ENCODE peak calls at places on chromosomes 6 and 20, in ten cellular contexts. One of them, this sample, is unnamed. For H3K4me1, the result is how much of the 10 kb centered on the place peaks cover.

GRCh38 chr20:22430746-22431168 is 153.6 kb downstream of the FOXA2 start:
- DNase-seq in pancreas: no peak
- DNase-seq in Peyer's patch: no peak
- DNase-seq in esophagus muscularis mucosa: no peak
- DNase-seq in cardiac muscle cell: no peak
- DNase-seq in tibial artery: no peak
- DNase-seq in GM23338: peak
- DNase-seq in ascending aorta: no peak
- DNase-seq in tibial nerve: no peak
- DNase-seq in lung: no peak
- DNase-seq in this sample: no peak

GRCh38 chr6:136646377-136646776 is 96.2 kb upstream of the MAP7 start:
- DNase-seq in pancreas: no peak
- DNase-seq in Peyer's patch: no peak
- DNase-seq in esophagus muscularis mucosa: no peak
- DNase-seq in cardiac muscle cell: peak
- DNase-seq in tibial artery: no peak
- DNase-seq in GM23338: no peak
- DNase-seq in ascending aorta: no peak
- DNase-seq in tibial nerve: no peak
- DNase-seq in lung: no peak
- DNase-seq in this sample: no peak

GRCh38 chr20:24675651-24676352 is 206.4 kb downstream of the SYNDIG1 start:
- DNase-seq in pancreas: peak
- DNase-seq in Peyer's patch: no peak
- DNase-seq in esophagus muscularis mucosa: no peak
- DNase-seq in cardiac muscle cell: no peak
- DNase-seq in tibial artery: no peak
- DNase-seq in GM23338: no peak
- DNase-seq in ascending aorta: peak
- DNase-seq in tibial nerve: no peak
- DNase-seq in lung: no peak
- DNase-seq in this sample: no peak

GRCh38 chr6:111842891-111843290 is 30.4 kb downstream of the FYN start:
- DNase-seq in pancreas: no peak
- DNase-seq in Peyer's patch: no peak
- DNase-seq in esophagus muscularis mucosa: no peak
- DNase-seq in cardiac muscle cell: no peak
- DNase-seq in tibial artery: no peak
- DNase-seq in GM23338: peak
- DNase-seq in ascending aorta: no peak
- DNase-seq in tibial nerve: no peak
- DNase-seq in lung: no peak
- DNase-seq in this sample: no peak

GRCh38 chr6:43673444-43674063 is 14.0 kb downstream of the MRPS18A start:
- DNase-seq in pancreas: peak
- DNase-seq in Peyer's patch: no peak
- DNase-seq in esophagus muscularis mucosa: no peak
- DNase-seq in cardiac muscle cell: no peak
- DNase-seq in tibial artery: no peak
- DNase-seq in GM23338: no peak
- DNase-seq in ascending aorta: no peak
- DNase-seq in tibial nerve: no peak
- DNase-seq in lung: no peak
- DNase-seq in this sample: no peak

GRCh38 chr6:158061709-158062461 is 80.2 kb downstream of the SYNJ2 start:
- DNase-seq in pancreas: no peak
- DNase-seq in Peyer's patch: no peak
- DNase-seq in esophagus muscularis mucosa: no peak
- DNase-seq in cardiac muscle cell: peak
- DNase-seq in tibial artery: no peak
- DNase-seq in GM23338: no peak
- DNase-seq in ascending aorta: no peak
- DNase-seq in tibial nerve: no peak
- DNase-seq in lung: no peak
- DNase-seq in this sample: no peak

GRCh38 chr6:54074591-54075195 is 36.5 kb upstream of the MLIP start:
- DNase-seq in pancreas: no peak
- DNase-seq in Peyer's patch: no peak
- DNase-seq in esophagus muscularis mucosa: no peak
- DNase-seq in cardiac muscle cell: peak
- DNase-seq in tibial artery: no peak
- DNase-seq in GM23338: peak
- DNase-seq in ascending aorta: no peak
- DNase-seq in tibial nerve: no peak
- DNase-seq in lung: no peak
- DNase-seq in this sample: no peak

GRCh38 chr20:8304124-8304800 is 172.2 kb downstream of the PLCB1 start:
- DNase-seq in pancreas: no peak
- DNase-seq in Peyer's patch: no peak
- DNase-seq in esophagus muscularis mucosa: no peak
- DNase-seq in cardiac muscle cell: no peak
- DNase-seq in tibial artery: no peak
- DNase-seq in GM23338: no peak
- DNase-seq in ascending aorta: no peak
- DNase-seq in tibial nerve: no peak
- DNase-seq in lung: no peak
- DNase-seq in this sample: no peak

GRCh38 chr6:160124007-160124406 is 2.4 kb downstream of the SLC22A1 start:
- DNase-seq in pancreas: no peak
- DNase-seq in Peyer's patch: no peak
- DNase-seq in esophagus muscularis mucosa: no peak
- DNase-seq in cardiac muscle cell: no peak
- DNase-seq in tibial artery: no peak
- DNase-seq in GM23338: no peak
- DNase-seq in ascending aorta: no peak
- DNase-seq in tibial nerve: no peak
- DNase-seq in lung: no peak
- DNase-seq in this sample: no peak

GRCh38 chr20:56004611-56005388 is 519 bp downstream of the CBLN4 start:
- DNase-seq in pancreas: peak
- DNase-seq in Peyer's patch: no peak
- DNase-seq in esophagus muscularis mucosa: no peak
- DNase-seq in cardiac muscle cell: no peak
- DNase-seq in tibial artery: no peak
- DNase-seq in GM23338: no peak
- DNase-seq in ascending aorta: no peak
- DNase-seq in tibial nerve: no peak
- DNase-seq in lung: no peak
- DNase-seq in this sample: no peak

DNA sequence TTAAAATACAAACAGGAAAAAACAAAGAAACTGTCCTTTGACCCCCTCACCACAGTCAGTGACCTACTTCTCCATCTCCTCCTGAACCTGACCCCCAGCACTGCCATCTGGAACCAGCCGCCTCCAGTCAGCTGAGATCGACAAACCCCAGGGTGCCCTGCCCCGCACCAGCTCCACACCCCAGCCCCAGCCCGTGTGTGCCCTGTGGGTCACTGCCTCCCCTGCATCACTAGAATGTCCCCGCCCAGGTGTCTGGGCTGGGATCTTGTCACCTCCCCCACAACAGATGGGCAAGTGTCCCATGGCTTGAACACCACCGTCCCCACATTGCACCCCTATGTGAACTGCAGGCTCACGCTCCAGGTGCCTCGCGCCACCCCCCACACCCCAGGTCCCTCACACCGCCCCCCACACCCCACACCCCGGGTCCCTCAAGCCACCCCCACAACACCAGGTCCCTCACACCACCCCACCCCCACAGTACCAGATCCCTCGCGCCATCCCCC is 13.3 kb downstream of the TAF4 start:
- DNase-seq in pancreas: peak
- DNase-seq in Peyer's patch: peak
- DNase-seq in esophagus muscularis mucosa: no peak
- DNase-seq in cardiac muscle cell: no peak
- DNase-seq in tibial artery: no peak
- DNase-seq in GM23338: no peak
- DNase-seq in ascending aorta: peak
- DNase-seq in tibial nerve: no peak
- DNase-seq in lung: no peak
- DNase-seq in this sample: no peak
- H3K4me1 ChIP-seq in pancreas: under half
- H3K4me1 ChIP-seq in Peyer's patch: under half
- H3K4me1 ChIP-seq in esophagus muscularis mucosa: under half
- H3K4me1 ChIP-seq in cardiac muscle cell: under half
- H3K4me1 ChIP-seq in tibial artery: under half
- H3K4me1 ChIP-seq in GM23338: under half
- H3K4me1 ChIP-seq in ascending aorta: under half
- H3K4me1 ChIP-seq in tibial nerve: under half
- H3K4me1 ChIP-seq in lung: under half
- H3K4me1 ChIP-seq in this sample: under half

GRCh38 chr6:117829594-117830319 is 77.3 kb upstream of the SLC35F1 start:
- DNase-seq in pancreas: no peak
- DNase-seq in Peyer's patch: no peak
- DNase-seq in esophagus muscularis mucosa: no peak
- DNase-seq in cardiac muscle cell: peak
- DNase-seq in tibial artery: no peak
- DNase-seq in GM23338: peak
- DNase-seq in ascending aorta: no peak
- DNase-seq in tibial nerve: no peak
- DNase-seq in lung: no peak
- DNase-seq in this sample: no peak
- TF ChIP-seq CTCF in pancreas: no peak
- TF ChIP-seq CTCF in Peyer's patch: no peak
- TF ChIP-seq CTCF in esophagus muscularis mucosa: no peak
- TF ChIP-seq CTCF in cardiac muscle cell: peak
- TF ChIP-seq CTCF in tibial artery: no peak
- TF ChIP-seq CTCF in GM23338: peak
- TF ChIP-seq CTCF in ascending aorta: no peak
- TF ChIP-seq CTCF in tibial nerve: no peak
- TF ChIP-seq CTCF in lung: no peak
- TF ChIP-seq CTCF in this sample: no peak

DNA sequence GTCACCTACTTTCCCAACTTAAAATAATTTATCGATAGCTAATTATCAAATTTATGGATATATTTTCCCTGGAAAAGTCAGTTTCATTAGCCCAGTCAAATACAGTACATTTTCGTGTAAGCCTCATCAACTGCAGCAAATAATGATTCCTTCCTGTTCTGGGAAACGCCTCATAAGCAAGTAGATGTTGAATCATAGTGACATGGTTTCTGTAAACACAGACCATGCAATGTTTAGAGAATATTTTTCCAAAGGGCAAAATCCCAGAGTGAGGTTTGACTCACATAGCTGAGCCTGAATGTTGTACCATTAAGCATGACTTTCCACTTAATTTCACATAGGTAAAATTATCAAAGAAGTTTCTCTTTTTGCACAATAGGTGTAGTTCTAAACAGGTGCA is 16.7 kb upstream of the VNN1 start:
- DNase-seq in pancreas: no peak
- DNase-seq in Peyer's patch: no peak
- DNase-seq in esophagus muscularis mucosa: no peak
- DNase-seq in cardiac muscle cell: peak
- DNase-seq in tibial artery: no peak
- DNase-seq in GM23338: no peak
- DNase-seq in ascending aorta: no peak
- DNase-seq in tibial nerve: no peak
- DNase-seq in lung: no peak
- DNase-seq in this sample: no peak
- H3K4me1 ChIP-seq in pancreas: under half
- H3K4me1 ChIP-seq in Peyer's patch: under half
- H3K4me1 ChIP-seq in esophagus muscularis mucosa: under half
- H3K4me1 ChIP-seq in cardiac muscle cell: under half
- H3K4me1 ChIP-seq in tibial artery: under half
- H3K4me1 ChIP-seq in GM23338: under half
- H3K4me1 ChIP-seq in ascending aorta: under half
- H3K4me1 ChIP-seq in tibial nerve: under half
- H3K4me1 ChIP-seq in lung: under half
- H3K4me1 ChIP-seq in this sample: under half

DNA sequence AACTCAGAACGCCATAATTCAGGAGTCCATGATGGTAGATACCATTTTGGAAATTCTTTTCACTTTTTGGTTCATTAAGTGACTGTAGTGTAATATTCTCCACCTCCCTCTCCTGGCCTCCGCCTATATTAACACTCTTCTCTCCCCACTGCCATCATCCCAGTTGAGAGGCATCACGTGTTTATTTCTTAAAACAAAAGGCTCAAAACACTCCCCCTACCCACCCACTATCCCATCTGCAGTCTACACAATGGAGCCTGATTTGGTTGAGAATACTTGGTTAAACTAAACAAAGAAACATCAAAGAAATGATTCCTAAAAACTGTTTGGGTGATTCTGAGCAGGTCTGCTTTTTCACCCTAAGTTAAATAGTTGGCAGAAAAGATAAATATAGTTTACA is 5.8 kb downstream of the TFAP2B start:
- DNase-seq in pancreas: no peak
- DNase-seq in Peyer's patch: no peak
- DNase-seq in esophagus muscularis mucosa: no peak
- DNase-seq in cardiac muscle cell: no peak
- DNase-seq in tibial artery: no peak
- DNase-seq in GM23338: peak
- DNase-seq in ascending aorta: no peak
- DNase-seq in tibial nerve: no peak
- DNase-seq in lung: no peak
- DNase-seq in this sample: no peak
- TF ChIP-seq CTCF in pancreas: no peak
- TF ChIP-seq CTCF in Peyer's patch: no peak
- TF ChIP-seq CTCF in esophagus muscularis mucosa: no peak
- TF ChIP-seq CTCF in cardiac muscle cell: no peak
- TF ChIP-seq CTCF in tibial artery: no peak
- TF ChIP-seq CTCF in GM23338: peak
- TF ChIP-seq CTCF in ascending aorta: no peak
- TF ChIP-seq CTCF in tibial nerve: no peak
- TF ChIP-seq CTCF in lung: no peak
- TF ChIP-seq CTCF in this sample: no peak

DNA sequence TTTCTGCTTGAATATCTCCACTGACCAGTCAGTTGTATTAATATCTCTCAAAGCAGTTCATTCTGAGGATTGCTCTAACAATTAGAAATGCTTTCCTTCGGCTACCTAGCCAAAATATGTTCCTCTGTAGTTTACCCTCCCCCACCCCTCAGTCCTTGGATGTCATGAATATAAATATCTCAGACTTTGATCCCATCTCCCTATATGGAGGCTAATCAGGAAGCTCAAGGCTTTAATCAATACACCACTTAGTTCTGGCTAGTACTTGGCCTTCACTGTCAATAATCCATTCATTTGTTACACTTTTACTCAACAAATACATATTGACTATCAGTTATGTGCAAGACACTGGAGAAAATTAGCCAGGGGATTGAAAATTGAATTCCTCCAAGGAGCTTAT is 60.1 kb downstream of the CLIC5 start:
- DNase-seq in pancreas: no peak
- DNase-seq in Peyer's patch: no peak
- DNase-seq in esophagus muscularis mucosa: no peak
- DNase-seq in cardiac muscle cell: no peak
- DNase-seq in tibial artery: no peak
- DNase-seq in GM23338: no peak
- DNase-seq in ascending aorta: no peak
- DNase-seq in tibial nerve: no peak
- DNase-seq in lung: no peak
- DNase-seq in this sample: no peak
- H3K4me1 ChIP-seq in pancreas: under half
- H3K4me1 ChIP-seq in Peyer's patch: under half
- H3K4me1 ChIP-seq in esophagus muscularis mucosa: under half
- H3K4me1 ChIP-seq in cardiac muscle cell: under half
- H3K4me1 ChIP-seq in tibial artery: under half
- H3K4me1 ChIP-seq in GM23338: under half
- H3K4me1 ChIP-seq in ascending aorta: under half
- H3K4me1 ChIP-seq in tibial nerve: under half
- H3K4me1 ChIP-seq in lung: under half
- H3K4me1 ChIP-seq in this sample: under half

This sample was measured in thyroid gland.